ENCODE peak calls at places on chromosomes 6 and 20, in six cellular contexts. O is EL; E is amniotic epithelial cell; R is ureter; I is stimulated activated CD4-positive, alpha-beta T cell treated with anti-CD3 and anti-CD28 coated beads, Interleukin-1b, Interleukin-23, amount 100 ng/mL, for 1 hour; L is endothelial cell. P is an unnamed sample.

GRCh38 chr6:84762220-84762940 is 2.0 kb downstream of the TBX18 start:
- DNase-seq in O (peak; percentile 70), E (peak; percentile 48), R (no peak), I (no peak), L (peak; percentile 50), P (no peak)

GRCh38 chr6:157804448-157805327 is 18.4 kb upstream of the SNX9 start:
- DNase-seq in O (peak; percentile 29), E (no peak), R (no peak), I (no peak), L (no peak), P (no peak)

GRCh38 chr6:157885876-157886275 is 62.8 kb downstream of the SNX9 start:
- DNase-seq in O (no peak), E (no peak), R (no peak), I (no peak), L (no peak), P (peak; percentile 62)

GRCh38 chr20:1341561-1342265 is 12.8 kb upstream of the SDCBP2 start:
- DNase-seq in O (peak; percentile 61), E (peak; percentile 73), R (no peak), I (no peak), L (no peak), P (peak; percentile 37)

GRCh38 chr6:158174024-158174423 is 5.9 kb downstream of the GTF2H5 start:
- DNase-seq in O (no peak), E (no peak), R (no peak), I (no peak), L (no peak), P (no peak)

GRCh38 chr6:155693573-155694428 is 238.2 kb upstream of the NOX3 start:
- DNase-seq in O (no peak), E (no peak), R (no peak), I (no peak), L (no peak), P (no peak)

GRCh38 chr20:47857142-47857993 is 72.1 kb upstream of the SULF2 start:
- DNase-seq in O (no peak), E (peak; percentile 62), R (no peak), I (no peak), L (no peak), P (no peak)

GRCh38 chr6:18147160-18147559 is 7.7 kb downstream of the TPMT start:
- DNase-seq in O (peak; percentile 65), E (peak; percentile 63), R (no peak), I (no peak), L (no peak), P (no peak)

GRCh38 chr6:151721671-151722070 is 85.8 kb upstream of the ESR1 start:
- DNase-seq in O (no peak), E (no peak), R (no peak), I (no peak), L (no peak), P (no peak)

GRCh38 chr6:24524801-24525200 is 30.0 kb downstream of the ALDH5A1 start:
- DNase-seq in O (peak; percentile 47), E (peak; percentile 49), R (no peak), I (no peak), L (peak; percentile 35), P (no peak)

GRCh38 chr6:116218172-116218633 is 35.7 kb downstream of the TSPYL4 start:
- DNase-seq in O (peak; percentile 21), E (peak; percentile 20), R (no peak), I (no peak), L (no peak), P (no peak)

GRCh38 chr6:140956567-140957306 is 1176.0 kb upstream of the GJE1 start:
- DNase-seq in O (peak; percentile 37), E (peak; percentile 19), R (no peak), I (no peak), L (no peak), P (no peak)

P was measured in esophagus muscularis mucosa.